ENCODE peak calls at places on chromosomes 1 and 21, in seven cellular contexts. C is pancreas, I is astrocyte of the spinal cord, O is fibroblast of the aortic adventitia, L is coronary artery, X is GM10248, G is psoas muscle. W is an unnamed sample.

GRCh38 chr1:93616221-93616995 is 65.2 kb downstream of the BCAR3 start:
- DNase-seq in C (no peak), I (no peak), O (peak), L (peak), X (no peak), G (no peak), W (no peak)

GRCh38 chr1:52856026-52856425 is 13.5 kb downstream of the ZYG11A start:
- DNase-seq in C (no peak), I (no peak), O (no peak), L (no peak), X (no peak), G (no peak), W (no peak)

GRCh38 chr1:18557621-18558465 is 72.8 kb upstream of the PAX7 start:
- DNase-seq in C (peak), I (no peak), O (no peak), L (no peak), X (no peak), G (no peak), W (peak)

GRCh38 chr1:200880212-200880611 is 7.4 kb downstream of the GPR25 start:
- DNase-seq in C (no peak), I (no peak), O (no peak), L (no peak), X (peak), G (no peak), W (no peak)

GRCh38 chr1:178958491-178958890 is 67.2 kb upstream of the FAM20B start:
- DNase-seq in C (no peak), I (no peak), O (no peak), L (peak), X (no peak), G (no peak), W (no peak)

GRCh38 chr1:212710566-212710965 is 10.9 kb upstream of the BATF3 start:
- DNase-seq in C (no peak), I (no peak), O (no peak), L (no peak), X (no peak), G (no peak), W (no peak)

GRCh38 chr1:41726899-41727748 is 191.6 kb downstream of the HIVEP3 start:
- DNase-seq in C (no peak), I (no peak), O (no peak), L (no peak), X (peak), G (peak), W (no peak)

GRCh38 chr1:79716481-79716880 is 710.0 kb upstream of the ADGRL4 start:
- DNase-seq in C (no peak), I (peak), O (peak), L (no peak), X (no peak), G (no peak), W (no peak)

GRCh38 chr1:151713874-151714273 is 2.7 kb downstream of the CELF3 start:
- DNase-seq in C (no peak), I (no peak), O (no peak), L (no peak), X (no peak), G (no peak), W (no peak)

GRCh38 chr21:28793043-28793442 is 199.6 kb downstream of the LTN1 start:
- DNase-seq in C (no peak), I (peak), O (peak), L (no peak), X (no peak), G (no peak), W (no peak)

GRCh38 chr1:169133801-169134558 is 27.5 kb downstream of the ATP1B1 start:
- DNase-seq in C (no peak), I (peak), O (peak), L (no peak), X (no peak), G (no peak), W (no peak)

GRCh38 chr1:28591708-28592313 is at the start of gene RAB42:
- DNase-seq in C (no peak), I (no peak), O (no peak), L (no peak), X (peak), G (peak), W (no peak)

GRCh38 chr1:197799271-197799670 is 24.0 kb upstream of the DENND1B start:
- DNase-seq in C (no peak), I (peak), O (peak), L (no peak), X (no peak), G (no peak), W (no peak)

GRCh38 chr1:183761871-183762270 is 43.0 kb upstream of the RGL1 start:
- DNase-seq in C (no peak), I (peak), O (peak), L (no peak), X (no peak), G (no peak), W (no peak)

GRCh38 chr1:54253480-54253879 is 53.5 kb downstream of the MRPL37 start:
- DNase-seq in C (no peak), I (peak), O (peak), L (no peak), X (no peak), G (peak), W (no peak)

GRCh38 chr1:100038401-100039306 is 68.9 kb downstream of the SLC35A3 start:
- DNase-seq in C (peak), I (peak), O (peak), L (peak), X (peak), G (peak), W (peak)

GRCh38 chr21:39434950-39435349 is 10.6 kb downstream of the LCA5L start:
- DNase-seq in C (no peak), I (no peak), O (no peak), L (no peak), X (no peak), G (no peak), W (no peak)

GRCh38 chr1:112906155-112906698 is 49.8 kb downstream of the SLC16A1 start:
- DNase-seq in C (no peak), I (no peak), O (no peak), L (no peak), X (no peak), G (no peak), W (no peak)

GRCh38 chr21:35189077-35189863 is 140.2 kb upstream of the RUNX1 start:
- DNase-seq in C (no peak), I (peak), O (peak), L (no peak), X (peak), G (no peak), W (no peak)

GRCh38 chr1:76073471-76073870 is 1.1 kb upstream of the ST6GALNAC3 start:
- DNase-seq in C (no peak), I (peak), O (peak), L (no peak), X (no peak), G (no peak), W (no peak)

GRCh38 chr1:5579966-5580365 is 412.3 kb downstream of the NPHP4 start:
- DNase-seq in C (no peak), I (no peak), O (no peak), L (no peak), X (no peak), G (no peak), W (no peak)

GRCh38 chr1:92804721-92805169 is 19.8 kb upstream of the EVI5 start:
- DNase-seq in C (peak), I (peak), O (peak), L (peak), X (peak), G (no peak), W (no peak)

GRCh38 chr1:230426246-230427101 is at the start of gene PGBD5:
- DNase-seq in C (peak), I (peak), O (peak), L (no peak), X (peak), G (peak), W (peak)

DNA sequence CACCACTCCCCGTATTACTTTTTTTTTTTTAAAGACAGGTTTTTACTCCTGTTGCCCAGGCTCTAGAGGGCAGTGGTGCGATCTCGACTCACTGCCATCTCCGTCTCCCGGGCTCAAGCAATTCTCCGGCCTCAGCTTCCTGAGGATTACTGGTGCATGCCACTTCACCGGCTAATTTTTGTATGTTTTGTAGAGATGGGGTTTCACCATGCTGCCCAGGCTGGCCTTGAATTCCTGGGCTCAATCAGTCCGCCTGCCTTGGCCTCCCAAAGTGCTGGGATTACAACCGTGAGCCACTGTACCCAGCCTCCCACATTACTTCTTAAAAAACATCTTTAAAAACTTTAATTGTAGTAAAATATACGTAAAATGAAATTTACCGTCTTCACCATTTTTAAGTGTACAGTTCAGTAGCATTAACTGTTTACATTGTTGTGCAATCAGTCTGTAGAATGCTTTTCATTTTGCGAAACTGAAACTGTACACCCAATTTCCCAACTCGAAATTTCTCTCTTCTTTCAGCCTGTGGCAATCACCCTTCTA is 77.0 kb downstream of the ZMYM4 start:
- DNase-seq in C (no peak), I (no peak), O (no peak), L (no peak), X (no peak), G (no peak), W (no peak)
- TF ChIP-seq CTCF in C (no peak), I (no peak), O (no peak), L (no peak), X (no peak), G (no peak), W (no peak)

GRCh38 chr1:30048905-30049304 is 674.5 kb downstream of the MATN1 start:
- DNase-seq in C (no peak), I (no peak), O (no peak), L (peak), X (no peak), G (no peak), W (no peak)

GRCh38 chr1:30051777-30052176 is 671.6 kb downstream of the MATN1 start:
- DNase-seq in C (no peak), I (no peak), O (no peak), L (no peak), X (no peak), G (no peak), W (no peak)

GRCh38 chr1:30049748-30050147 is 673.6 kb downstream of the MATN1 start:
- DNase-seq in C (no peak), I (no peak), O (no peak), L (peak), X (no peak), G (no peak), W (no peak)

GRCh38 chr1:30054126-30054525 is 669.3 kb downstream of the MATN1 start:
- DNase-seq in C (no peak), I (no peak), O (no peak), L (no peak), X (no peak), G (no peak), W (no peak)

DNA sequence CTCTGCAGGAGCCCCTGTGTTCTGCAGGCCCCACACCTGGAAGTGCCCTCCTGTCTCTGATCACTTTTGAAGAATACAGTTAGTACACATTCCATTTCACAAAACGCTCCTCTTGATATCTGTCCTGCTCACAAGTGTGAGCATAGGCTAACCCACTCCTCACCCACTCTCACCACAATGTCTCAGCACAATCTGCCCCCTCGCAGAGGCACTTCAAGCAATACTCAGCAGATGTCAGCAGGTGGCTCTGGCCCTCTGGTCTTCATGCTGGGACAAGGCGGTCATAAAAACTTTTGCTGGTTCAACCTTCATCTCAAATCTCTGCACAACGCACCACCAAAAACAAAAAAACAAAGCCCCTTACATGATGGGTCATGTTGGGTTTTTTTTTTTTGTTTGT is 671.2 kb downstream of the MATN1 start:
- DNase-seq in C (no peak), I (no peak), O (no peak), L (no peak), X (no peak), G (no peak), W (no peak)
- TF ChIP-seq CTCF in C (no peak), I (no peak), O (no peak), L (no peak), X (no peak), G (no peak), W (no peak)

DNA sequence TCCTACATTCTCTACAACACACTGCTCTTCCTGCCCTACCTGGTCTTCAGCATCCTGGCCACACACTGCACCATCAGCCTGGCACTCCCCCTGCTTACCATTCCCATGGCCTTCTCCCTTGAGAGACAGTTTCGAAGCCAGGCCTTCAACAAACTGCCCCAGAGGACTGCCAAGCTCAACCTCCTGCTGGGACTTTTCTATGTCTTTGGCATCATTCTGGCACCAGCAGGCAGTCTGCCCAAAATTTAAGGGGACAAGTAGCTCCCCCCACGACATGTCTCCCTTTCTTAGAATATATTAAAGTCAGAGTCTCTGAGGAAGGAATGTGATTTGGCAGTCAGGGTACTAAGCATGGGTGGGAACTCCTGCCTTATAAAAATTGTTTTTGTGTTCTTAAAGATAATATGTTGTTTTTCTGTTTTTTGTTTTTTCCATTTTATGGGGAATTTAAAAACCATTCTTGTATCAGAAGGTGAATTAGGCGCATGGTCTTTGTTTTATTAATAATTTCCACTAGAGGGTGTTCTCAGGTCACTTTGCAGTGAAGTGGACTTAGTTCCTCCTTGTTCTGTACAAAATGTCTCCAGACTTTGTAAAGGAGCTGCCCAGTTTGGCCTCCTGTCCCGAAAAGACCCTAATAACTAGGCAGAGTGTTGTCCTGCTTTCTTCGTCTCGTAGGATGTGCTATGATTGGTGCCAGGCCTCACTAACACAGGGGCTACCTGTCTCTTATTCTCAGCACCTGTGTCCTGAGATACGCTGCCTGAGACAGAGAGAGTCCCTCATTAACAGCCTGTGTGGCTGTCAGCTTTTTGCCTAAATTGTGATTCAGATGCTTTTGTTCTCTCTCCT is 13.1 kb downstream of the UBIAD1 start:
- DNase-seq in C (no peak), I (peak), O (peak), L (no peak), X (no peak), G (no peak), W (no peak)
- TF ChIP-seq CTCF in C (no peak), I (peak), O (peak), L (no peak), X (peak), G (peak), W (peak)

GRCh38 chr1:167714851-167715652 is 6.7 kb upstream of the MPZL1 start:
- DNase-seq in C (peak), I (peak), O (peak), L (peak), X (peak), G (peak), W (peak)

GRCh38 chr1:167714098-167714850 is 7.5 kb upstream of the MPZL1 start:
- DNase-seq in C (peak), I (peak), O (no peak), L (peak), X (peak), G (peak), W (peak)

GRCh38 chr1:167717351-167717750 is 4.4 kb upstream of the MPZL1 start:
- DNase-seq in C (no peak), I (no peak), O (no peak), L (no peak), X (no peak), G (no peak), W (no peak)

GRCh38 chr1:167713330-167714081 is 8.3 kb upstream of the MPZL1 start:
- DNase-seq in C (peak), I (peak), O (no peak), L (peak), X (no peak), G (peak), W (peak)

GRCh38 chr1:167715653-167716302 is 6.0 kb upstream of the MPZL1 start:
- DNase-seq in C (no peak), I (peak), O (no peak), L (no peak), X (no peak), G (no peak), W (no peak)
- TF ChIP-seq CTCF in C (no peak), I (no peak), O (no peak), L (no peak), X (no peak), G (no peak), W (no peak)

DNA sequence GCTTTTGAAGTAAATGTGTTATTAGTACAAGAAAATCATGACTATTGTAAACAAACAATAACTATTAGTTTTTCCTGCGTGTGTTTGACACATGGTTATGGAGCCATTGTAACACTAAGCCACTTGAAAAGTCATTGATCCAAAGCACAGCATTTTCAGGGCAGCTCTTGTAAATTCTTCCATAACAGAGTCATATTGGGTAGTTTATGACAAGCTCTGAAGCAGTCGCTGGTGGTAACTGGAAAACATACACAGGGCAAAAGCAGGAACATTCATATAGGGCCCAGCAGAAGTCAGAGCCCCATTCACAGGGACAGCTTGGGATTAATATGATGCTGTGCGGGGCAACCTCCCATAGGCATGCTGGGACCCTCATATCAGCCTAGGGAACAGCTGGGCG is 483.2 kb upstream of the PTBP2 start:
- DNase-seq in C (no peak), I (no peak), O (no peak), L (no peak), X (no peak), G (no peak), W (no peak)
- TF ChIP-seq CTCF in C (no peak), I (no peak), O (no peak), L (no peak), X (no peak), G (no peak), W (no peak)

GRCh38 chr1:43974443-43975248 is at the start of gene ATP6V0B:
- DNase-seq in C (peak), I (peak), O (peak), L (peak), X (peak), G (peak), W (peak)
- TF ChIP-seq CTCF in C (no peak), I (peak), O (no peak), L (no peak), X (peak), G (peak), W (peak)

GRCh38 chr1:97668945-97669344 is 251.9 kb downstream of the DPYD start:
- DNase-seq in C (no peak), I (peak), O (peak), L (no peak), X (peak), G (no peak), W (peak)
- TF ChIP-seq CTCF in C (no peak), I (peak), O (peak), L (no peak), X (no peak), G (no peak), W (no peak)